ENCODE peak calls at places on chromosomes 11 and 22, in five cellular contexts. V, A, X, I and L are unnamed samples.

GRCh38 chr11:61580292-61580888 is 486 bp downstream of the SYT7 start:
- DNase-seq in V (no peak), X (no peak), I (no peak), A (no peak), L (no peak)

GRCh38 chr11:108895579-108896480 is 231.0 kb downstream of the DDX10 start:
- DNase-seq in X (no peak), A (no peak), V (no peak), I (peak), L (no peak)

GRCh38 chr22:49046546-49047305 is 780.9 kb downstream of the BRD1 start:
- DNase-seq in I (no peak), A (no peak), V (peak), X (no peak), L (no peak)

GRCh38 chr22:29739346-29739875 is 19.6 kb downstream of the CABP7 start:
- DNase-seq in V (no peak), X (no peak), I (no peak), A (no peak), L (no peak)

GRCh38 chr11:45483361-45483760 is 182.1 kb downstream of the CHST1 start:
- DNase-seq in V (no peak), X (no peak), I (no peak), A (no peak), L (no peak)

GRCh38 chr22:37303821-37304274 is 21.5 kb downstream of the CYTH4 start:
- DNase-seq in V (no peak), A (no peak), I (peak), X (no peak), L (no peak)

GRCh38 chr22:27825174-27825573 is 23.6 kb upstream of the MN1 start:
- DNase-seq in I (no peak), A (no peak), X (no peak), V (no peak), L (no peak)

GRCh38 chr11:1706634-1707400 is 9.8 kb downstream of the KRTAP5-6 start:
- DNase-seq in A (no peak), I (no peak), V (no peak), X (no peak), L (no peak)

GRCh38 chr11:36899796-36900195 is 301.8 kb upstream of the RAG2 start:
- DNase-seq in V (no peak), X (no peak), I (no peak), A (no peak), L (no peak)

GRCh38 chr11:73982595-73982989 is at the start of gene UCP2:
- DNase-seq in X (peak), I (no peak), V (peak), A (peak), L (peak)

GRCh38 chr11:32779131-32779530 is 15.3 kb downstream of the CCDC73 start:
- DNase-seq in I (no peak), A (no peak), X (no peak), V (no peak), L (no peak)

GRCh38 chr11:61429691-61430582 is at the start of the genes CPSF7 and SDHAF2:
- DNase-seq in I (peak), X (peak), A (peak), V (peak), L (peak)

GRCh38 chr11:2772544-2773031 is 72.8 kb upstream of the KCNQ1OT1 start:
- DNase-seq in V (no peak), I (peak), A (peak), X (no peak), L (peak)

GRCh38 chr11:15920856-15921629 is 435.3 kb downstream of the SOX6 start:
- DNase-seq in I (no peak), V (no peak), X (no peak), A (no peak), L (no peak)

GRCh38 chr11:121452609-121453150 is at the start of gene SORL1-AS1:
- DNase-seq in V (peak), I (no peak), A (no peak), X (no peak), L (no peak)

GRCh38 chr22:50327711-50328019 is 853 bp upstream of the DENND6B start:
- DNase-seq in X (no peak), A (no peak), V (no peak), I (no peak), L (no peak)

GRCh38 chr11:36141161-36141560 is 148.1 kb downstream of the COMMD9 start:
- DNase-seq in I (no peak), A (no peak), X (no peak), V (no peak), L (no peak)

GRCh38 chr11:2122222-2122906 is 16.8 kb downstream of the IGF2 start:
- DNase-seq in A (no peak), X (peak), I (peak), V (no peak), L (no peak)

GRCh38 chr22:17379939-17380710 is 10.9 kb downstream of the CECR2 start:
- DNase-seq in V (no peak), A (no peak), I (no peak), X (no peak), L (no peak)

GRCh38 chr11:132742929-132743328 is 789.4 kb downstream of the OPCML start:
- DNase-seq in V (no peak), I (no peak), X (no peak), A (no peak), L (no peak)

GRCh38 chr11:36376315-36376887 is 80.3 kb downstream of the PRR5L start:
- DNase-seq in I (peak), V (no peak), A (no peak), X (peak), L (no peak)

GRCh38 chr11:77101043-77101537 is 1.6 kb upstream of the OMP start:
- DNase-seq in I (peak), A (no peak), X (no peak), V (no peak), L (no peak)

GRCh38 chr22:23431337-23432072 is 148.6 kb downstream of the IGLL1 start:
- DNase-seq in I (peak), X (no peak), V (no peak), A (peak), L (no peak)

GRCh38 chr11:24064309-24064903 is 432.4 kb upstream of the LUZP2 start:
- DNase-seq in X (no peak), I (peak), A (no peak), V (no peak), L (no peak)

GRCh38 chr11:83222499-83222898 is 29.0 kb downstream of the ANKRD42 start:
- DNase-seq in V (no peak), A (no peak), X (no peak), I (no peak), L (no peak)

GRCh38 chr11:95577716-95578460 is 211.7 kb downstream of the FAM76B start:
- DNase-seq in V (no peak), A (no peak), X (no peak), I (peak), L (no peak)

GRCh38 chr11:15123849-15124248 is 9.1 kb downstream of the INSC start:
- DNase-seq in V (no peak), I (peak), A (no peak), X (no peak), L (no peak)

GRCh38 chr11:60122414-60123036 is 34.1 kb downstream of the MS4A2 start:
- DNase-seq in A (no peak), I (no peak), V (no peak), X (no peak), L (no peak)

GRCh38 chr22:45201678-45202332 is 38.1 kb downstream of the NUP50 start:
- DNase-seq in X (no peak), A (no peak), I (peak), V (no peak), L (peak)

GRCh38 chr11:3237119-3237518 is 4.9 kb upstream of the MRGPRE start:
- DNase-seq in A (no peak), I (no peak), X (no peak), V (no peak), L (no peak)

GRCh38 chr11:106491751-106492150 is 414.3 kb downstream of the AASDHPPT start:
- DNase-seq in I (no peak), A (no peak), V (no peak), X (no peak), L (no peak)

GRCh38 chr22:20060700-20061480 is 19.2 kb upstream of the DGCR8 start:
- DNase-seq in I (no peak), X (no peak), A (no peak), V (no peak), L (no peak)

GRCh38 chr22:24810043-24810749 is 4.2 kb downstream of the SGSM1 start:
- DNase-seq in X (no peak), V (no peak), I (no peak), A (no peak), L (no peak)

DNA sequence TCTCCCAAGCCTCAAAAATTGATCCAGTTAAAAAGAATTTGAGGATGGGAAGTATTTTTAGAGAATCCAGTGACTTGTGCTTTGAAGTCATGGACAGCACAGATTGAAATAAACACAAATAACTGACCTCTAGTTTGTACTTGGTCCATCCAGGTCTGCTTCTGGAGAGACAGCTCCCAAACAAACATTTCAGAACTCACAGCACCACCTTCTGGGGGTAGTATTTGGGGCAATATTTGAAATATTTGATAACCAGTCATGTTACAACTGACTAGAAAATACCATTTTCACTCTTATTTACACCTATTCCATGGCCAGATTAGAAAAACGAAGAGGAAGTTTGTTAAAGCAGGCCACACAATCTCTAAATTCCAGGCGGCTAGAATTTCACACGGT is 56.2 kb downstream of the CTSC start:
- DNase-seq in A (no peak), V (no peak), I (peak), X (no peak), L (no peak)
- TF ChIP-seq CTCF in A (no peak), V (no peak), I (peak), X (no peak), L (no peak)

GRCh38 chr11:125257185-125257584 is 92.6 kb downstream of the PKNOX2 start:
- DNase-seq in A (no peak), I (no peak), X (no peak), V (no peak), L (no peak)
- TF ChIP-seq CTCF in A (no peak), I (peak), X (no peak), V (no peak), L (peak)

DNA sequence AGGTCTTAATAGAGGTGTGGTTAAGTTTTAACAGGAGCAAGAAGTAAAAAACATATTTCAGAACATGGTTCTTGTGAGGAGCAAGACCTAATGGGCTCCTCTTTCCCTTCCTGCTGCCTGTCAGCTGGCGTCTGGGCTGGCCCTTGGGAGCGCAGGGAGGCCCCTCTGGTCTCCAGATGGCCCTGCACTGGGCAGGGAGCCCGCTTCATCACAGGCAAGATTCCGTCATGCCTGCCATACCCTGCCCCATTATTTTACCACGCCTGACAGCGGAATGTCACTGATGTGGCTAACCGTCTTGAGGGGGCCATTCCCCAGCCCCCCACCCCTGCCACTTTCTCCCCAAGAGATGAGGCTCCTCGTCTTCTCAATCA is 17.3 kb upstream of the EFCAB6 start:
- DNase-seq in I (peak), V (no peak), X (peak), A (no peak), L (no peak)
- TF ChIP-seq CTCF in I (no peak), V (no peak), X (no peak), A (no peak), L (no peak)

GRCh38 chr22:43826142-43827093 is 14.3 kb upstream of the EFCAB6 start:
- DNase-seq in X (peak), I (peak), V (no peak), A (peak), L (peak)
- TF ChIP-seq CTCF in X (peak), I (peak), V (no peak), A (peak), L (peak)

GRCh38 chr11:112085822-112086421 is 634 bp downstream of the TIMM8B start:
- DNase-seq in X (no peak), V (peak), A (no peak), I (peak), L (no peak)

GRCh38 chr11:112087212-112087611 is 539 bp downstream of the SDHD start:
- DNase-seq in A (no peak), V (no peak), I (no peak), X (no peak), L (no peak)

GRCh38 chr11:112082729-112083128 is 3.8 kb downstream of the TIMM8B start:
- DNase-seq in A (no peak), I (peak), V (no peak), X (no peak), L (no peak)

GRCh38 chr11:112086422-112087191 is at the start of the genes SDHD and TIMM8B:
- DNase-seq in A (peak), X (peak), V (peak), I (peak), L (peak)
- TF ChIP-seq CTCF in A (peak), X (peak), V (peak), I (peak), L (peak)

DNA sequence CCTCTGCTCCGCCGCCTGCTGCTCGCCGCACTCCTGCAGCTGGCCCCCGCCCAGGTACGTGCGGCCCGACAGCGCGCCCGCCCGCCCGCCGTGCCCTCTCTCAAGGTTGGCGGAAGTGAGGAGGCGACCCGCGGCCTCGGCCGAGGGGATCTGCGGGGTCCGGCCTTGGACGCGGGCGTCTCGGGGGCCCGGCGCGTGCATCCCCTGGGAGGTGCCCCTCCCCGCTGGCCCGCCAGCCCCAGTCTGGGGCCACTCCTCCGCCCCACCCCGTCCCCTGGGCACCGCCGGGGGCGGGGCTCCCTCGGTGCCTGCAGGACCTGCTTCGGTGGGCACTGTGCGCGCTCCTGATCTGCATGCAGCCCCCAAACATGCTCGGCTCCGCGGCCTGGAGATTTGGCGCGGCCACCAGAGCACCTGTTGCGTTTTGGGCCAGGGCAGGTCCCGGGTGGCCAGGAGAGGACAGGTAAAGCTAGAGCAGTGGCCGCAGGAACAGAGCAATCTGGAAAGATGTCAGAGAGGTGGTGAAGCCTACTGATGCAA is 526 bp downstream of the VEGFB start:
- DNase-seq in V (peak), A (no peak), I (no peak), X (no peak), L (peak)
- TF ChIP-seq CTCF in V (no peak), A (no peak), I (no peak), X (no peak), L (peak)

GRCh38 chr11:113373981-113374560 is 13.5 kb upstream of the ANKK1 start:
- DNase-seq in X (no peak), A (no peak), I (no peak), V (no peak), L (no peak)

GRCh38 chr11:113373306-113373705 is 14.3 kb upstream of the ANKK1 start:
- DNase-seq in A (no peak), X (no peak), I (peak), V (no peak), L (no peak)

GRCh38 chr11:113369411-113369810 is 18.2 kb upstream of the ANKK1 start:
- DNase-seq in X (no peak), V (no peak), I (no peak), A (no peak), L (no peak)

GRCh38 chr11:113370634-113371033 is 16.9 kb upstream of the ANKK1 start:
- DNase-seq in V (no peak), A (no peak), I (no peak), X (no peak), L (no peak)

DNA sequence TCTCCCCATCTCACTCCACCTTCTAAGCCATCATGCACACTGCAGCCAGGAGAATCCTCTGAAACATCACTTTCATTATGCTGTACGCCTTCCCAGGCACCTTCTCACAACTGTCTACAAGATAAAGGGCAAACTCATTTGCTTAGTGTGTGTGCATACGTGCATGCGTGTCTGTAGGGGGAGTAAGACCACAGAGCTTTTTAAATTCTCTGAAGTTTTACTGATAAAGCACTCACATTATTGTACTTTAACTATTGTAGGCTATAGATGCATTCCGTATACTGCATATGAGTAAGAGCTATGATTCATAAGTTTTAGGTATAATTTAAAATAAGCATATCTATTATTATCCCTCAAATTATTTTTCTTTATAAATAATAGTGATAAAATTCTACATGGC is 15.3 kb upstream of the ANKK1 start:
- DNase-seq in A (no peak), V (no peak), X (no peak), I (no peak), L (no peak)
- TF ChIP-seq CTCF in A (peak), V (no peak), X (no peak), I (peak), L (no peak)